ENCODE peak calls at places on chromosome 12, in five cellular contexts. W is left ventricle myocardium inferior, B is EL, G is brain pericyte, T is uterus. F is an unnamed sample.

GRCh38 chr12:42023733-42024494 is 120.8 kb downstream of the GXYLT1 start:
- DNase-seq in W (peak; percentile 65), B (peak; percentile 68), G (no peak), T (peak; percentile 72), F (peak; percentile 25)

GRCh38 chr12:113322353-113322752 is 12.6 kb downstream of the SLC8B1 start:
- DNase-seq in W (no peak), B (peak; percentile 84), G (no peak), T (no peak), F (no peak)

GRCh38 chr12:49470986-49471385 is 67.8 kb upstream of the KCNH3 start:
- DNase-seq in W (no peak), B (no peak), G (no peak), T (no peak), F (no peak)

GRCh38 chr12:62291888-62292760 is 31.9 kb downstream of the USP15 start:
- DNase-seq in W (no peak), B (peak; percentile 50), G (no peak), T (no peak), F (no peak)

GRCh38 chr12:43882578-43883178 is 46.8 kb downstream of the TMEM117 start:
- DNase-seq in W (no peak), B (peak; percentile 51), G (peak; percentile 6), T (no peak), F (peak; percentile 16)

GRCh38 chr12:130474599-130474998 is 136.9 kb downstream of the PIWIL1 start:
- DNase-seq in W (no peak), B (no peak), G (no peak), T (no peak), F (no peak)

GRCh38 chr12:113295846-113296556 is 38.9 kb downstream of the SLC8B1 start:
- DNase-seq in W (no peak), B (no peak), G (no peak), T (no peak), F (no peak)

GRCh38 chr12:123761841-123762714 is at the start of gene DNAH10:
- DNase-seq in W (no peak), B (peak; percentile 12), G (no peak), T (no peak), F (peak; percentile 5)

GRCh38 chr12:74914378-74914777 is 295.3 kb downstream of the KCNC2 start:
- DNase-seq in W (no peak), B (no peak), G (no peak), T (no peak), F (no peak)

GRCh38 chr12:19915392-19916192 is 452.7 kb upstream of the PDE3A start:
- DNase-seq in W (no peak), B (peak; percentile 51), G (peak; percentile 41), T (no peak), F (no peak)

GRCh38 chr12:64373204-64373603 is 17.4 kb downstream of the C12orf56 start:
- DNase-seq in W (no peak), B (no peak), G (no peak), T (no peak), F (no peak)

GRCh38 chr12:84842406-84843013 is 70.1 kb downstream of the SLC6A15 start:
- DNase-seq in W (no peak), B (peak; percentile 43), G (no peak), T (no peak), F (no peak)

GRCh38 chr12:127809236-127809635 is 457.7 kb upstream of the TMEM132C start:
- DNase-seq in W (no peak), B (peak; percentile 68), G (peak; percentile 21), T (no peak), F (no peak)

GRCh38 chr12:31737345-31737744 is 8.5 kb upstream of the AMN1 start:
- DNase-seq in W (no peak), B (no peak), G (no peak), T (no peak), F (no peak)

GRCh38 chr12:97556201-97556824 is 93.7 kb downstream of the RMST start:
- DNase-seq in W (peak; percentile 12), B (peak; percentile 5), G (no peak), T (no peak), F (no peak)

GRCh38 chr12:51323966-51324895 is at the start of gene BIN2:
- DNase-seq in W (peak; percentile 56), B (no peak), G (no peak), T (peak; percentile 18), F (no peak)

GRCh38 chr12:81440001-81440400 is 319.1 kb downstream of the PPFIA2 start:
- DNase-seq in W (no peak), B (no peak), G (no peak), T (no peak), F (no peak)

GRCh38 chr12:15648564-15648963 is 140.6 kb downstream of the EPS8 start:
- DNase-seq in W (no peak), B (no peak), G (no peak), T (no peak), F (no peak)

GRCh38 chr12:47725091-47725772 is at the start of gene ENDOU:
- DNase-seq in W (no peak), B (no peak), G (no peak), T (no peak), F (no peak)

GRCh38 chr12:20950248-20950647 is 139.7 kb downstream of the SLCO1B3 start:
- DNase-seq in W (no peak), B (peak; percentile 43), G (peak; percentile 5), T (no peak), F (no peak)

GRCh38 chr12:84166812-84167211 is 745.8 kb downstream of the SLC6A15 start:
- DNase-seq in W (no peak), B (no peak), G (no peak), T (no peak), F (no peak)

GRCh38 chr12:87793134-87793533 is 236.1 kb downstream of the C12orf50 start:
- DNase-seq in W (no peak), B (no peak), G (no peak), T (no peak), F (no peak)

GRCh38 chr12:26648584-26648983 is 184.4 kb downstream of the ITPR2 start:
- DNase-seq in W (no peak), B (peak; percentile 93), G (no peak), T (no peak), F (no peak)

GRCh38 chr12:131943876-131944275 is 5.9 kb upstream of the EP400 start:
- DNase-seq in W (no peak), B (no peak), G (no peak), T (no peak), F (no peak)

GRCh38 chr12:113092478-113093408 is 36.2 kb downstream of the DTX1 start:
- DNase-seq in W (peak; percentile 30), B (no peak), G (no peak), T (no peak), F (no peak)

F was measured in GM12864.